ENCODE peak calls at places on chromosomes 7 and 10, in ten cellular contexts. Q, Z, G, S, E, Y, I, A, W and H are unnamed samples. For H3K27me3, the result is how much of the 10 kb centered on the place peaks cover.

GRCh38 chr7:115217373-115217772 is 295.5 kb downstream of the MDFIC start:
- DNase-seq in Z (no peak), G (no peak), I (no peak), E (no peak), A (no peak), Q (no peak), W (no peak), S (no peak), Y (no peak), H (peak)

GRCh38 chr10:75487087-75487784 is 55.8 kb downstream of the LRMDA start:
- DNase-seq in E (no peak), Z (peak), W (no peak), G (no peak), Q (peak), I (no peak), S (no peak), A (no peak), Y (no peak), H (no peak)

GRCh38 chr7:126700807-126701604 is 551.7 kb downstream of the GRM8 start:
- DNase-seq in Q (no peak), S (no peak), A (no peak), I (peak), Y (peak), E (no peak), W (no peak), Z (no peak), G (peak), H (peak)

GRCh38 chr7:37065779-37066271 is 341.5 kb upstream of the AOAH start:
- DNase-seq in G (no peak), A (no peak), E (no peak), Y (no peak), Z (no peak), I (no peak), W (no peak), S (no peak), Q (no peak), H (no peak)

GRCh38 chr7:1823376-1824150 is 153.5 kb downstream of the ELFN1 start:
- DNase-seq in Z (no peak), I (peak), G (no peak), A (no peak), Y (no peak), E (no peak), W (peak), S (peak), Q (no peak), H (no peak)

GRCh38 chr7:142384508-142384922 is 126.7 kb upstream of the PRSS58 start:
- DNase-seq in G (no peak), Z (no peak), S (no peak), Y (peak), W (no peak), E (no peak), Q (no peak), I (no peak), A (no peak), H (no peak)

GRCh38 chr7:50304158-50304910 is at the start of gene IKZF1:
- DNase-seq in Z (no peak), W (peak), E (peak), I (peak), S (peak), Y (peak), G (peak), Q (peak), A (peak), H (peak)

GRCh38 chr10:116728526-116729096 is 13.8 kb downstream of the HSPA12A start:
- DNase-seq in S (no peak), G (no peak), Y (no peak), A (no peak), Q (no peak), W (no peak), Z (no peak), I (no peak), E (no peak), H (no peak)

GRCh38 chr7:73682745-73683055 is 553 bp downstream of the DNAJC30 start:
- DNase-seq in S (no peak), Z (no peak), A (no peak), W (no peak), Y (no peak), G (no peak), E (no peak), Q (no peak), I (no peak), H (no peak)

GRCh38 chr7:105896407-105896842 is 20.0 kb upstream of the ATXN7L1 start:
- DNase-seq in G (no peak), Z (no peak), Q (peak), I (no peak), Y (peak), A (peak), W (no peak), S (no peak), E (no peak), H (peak)

GRCh38 chr7:105703207-105703930 is 122.1 kb upstream of the EFCAB10 start:
- DNase-seq in Y (no peak), A (no peak), S (no peak), Q (no peak), E (no peak), Z (no peak), G (no peak), W (no peak), I (no peak), H (no peak)

GRCh38 chr10:49569031-49569765 is 30.3 kb upstream of the ERCC6 start:
- DNase-seq in Q (no peak), W (no peak), Y (no peak), I (no peak), S (no peak), E (no peak), G (no peak), Z (peak), A (no peak), H (no peak)

GRCh38 chr7:68866136-68866535 is 732.1 kb upstream of the AUTS2 start:
- DNase-seq in Q (no peak), G (no peak), W (no peak), Z (no peak), S (no peak), E (no peak), Y (no peak), I (no peak), A (no peak), H (no peak)

GRCh38 chr7:130421685-130422084 is 19.1 kb downstream of the CEP41 start:
- DNase-seq in G (peak), S (no peak), W (no peak), Z (no peak), I (no peak), A (no peak), Q (no peak), Y (no peak), E (no peak), H (peak)

GRCh38 chr10:132699411-132700167 is 86.4 kb downstream of the NKX6-2 start:
- DNase-seq in Y (no peak), Z (no peak), S (no peak), W (peak), A (no peak), G (no peak), E (no peak), Q (no peak), I (peak), H (no peak)

GRCh38 chr10:77555591-77556212 is 81.9 kb downstream of the KCNMA1 start:
- DNase-seq in W (no peak), S (no peak), E (no peak), I (no peak), Z (no peak), Q (no peak), G (no peak), Y (no peak), A (no peak), H (no peak)

DNA sequence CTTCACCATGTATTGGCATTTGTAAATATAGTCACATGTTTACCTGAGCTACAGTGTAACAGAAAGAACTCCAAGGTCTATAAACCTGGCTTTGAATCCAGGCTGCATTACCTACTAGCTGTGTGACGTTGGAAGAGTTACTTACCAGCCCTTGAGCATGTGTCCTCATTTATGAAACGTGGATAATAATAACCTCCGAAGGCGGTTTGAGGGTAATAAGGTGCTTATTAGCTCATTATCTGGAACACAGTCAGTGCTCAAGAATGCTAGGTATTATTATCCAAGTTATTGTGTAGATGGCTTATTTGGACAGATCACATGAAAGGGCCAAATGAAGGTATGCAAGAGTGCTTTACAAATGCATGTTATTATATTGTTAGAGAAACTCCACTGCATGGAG is 64.9 kb downstream of the SEC23IP start:
- DNase-seq in Y (no peak), Q (no peak), W (no peak), Z (no peak), G (no peak), E (no peak), S (no peak), A (no peak), I (no peak), H (no peak)
- H3K27me3 ChIP-seq in Y (under half), Q (under half), W (under half), Z (under half), G (under half), E (under half), S (under half), A (under half), I (under half), H (under half)

GRCh38 chr10:44977287-44978212 is 1.1 kb downstream of the DEPP1 start:
- DNase-seq in G (no peak), Y (no peak), Q (no peak), W (no peak), E (peak), A (no peak), I (no peak), S (peak), Z (peak), H (no peak)

GRCh38 chr10:44980309-44981171 is 1.9 kb upstream of the DEPP1 start:
- DNase-seq in A (no peak), W (no peak), Y (no peak), E (peak), I (no peak), Z (no peak), G (no peak), Q (no peak), S (no peak), H (no peak)

GRCh38 chr10:44979281-44980181 is 922 bp upstream of the DEPP1 start:
- DNase-seq in W (no peak), A (no peak), Q (no peak), Y (no peak), E (peak), Z (no peak), G (no peak), I (no peak), S (no peak), H (no peak)

GRCh38 chr10:44978213-44978569 is 418 bp downstream of the DEPP1 start:
- DNase-seq in A (no peak), Q (no peak), G (no peak), Z (no peak), W (no peak), Y (no peak), S (no peak), I (no peak), E (no peak), H (no peak)

DNA sequence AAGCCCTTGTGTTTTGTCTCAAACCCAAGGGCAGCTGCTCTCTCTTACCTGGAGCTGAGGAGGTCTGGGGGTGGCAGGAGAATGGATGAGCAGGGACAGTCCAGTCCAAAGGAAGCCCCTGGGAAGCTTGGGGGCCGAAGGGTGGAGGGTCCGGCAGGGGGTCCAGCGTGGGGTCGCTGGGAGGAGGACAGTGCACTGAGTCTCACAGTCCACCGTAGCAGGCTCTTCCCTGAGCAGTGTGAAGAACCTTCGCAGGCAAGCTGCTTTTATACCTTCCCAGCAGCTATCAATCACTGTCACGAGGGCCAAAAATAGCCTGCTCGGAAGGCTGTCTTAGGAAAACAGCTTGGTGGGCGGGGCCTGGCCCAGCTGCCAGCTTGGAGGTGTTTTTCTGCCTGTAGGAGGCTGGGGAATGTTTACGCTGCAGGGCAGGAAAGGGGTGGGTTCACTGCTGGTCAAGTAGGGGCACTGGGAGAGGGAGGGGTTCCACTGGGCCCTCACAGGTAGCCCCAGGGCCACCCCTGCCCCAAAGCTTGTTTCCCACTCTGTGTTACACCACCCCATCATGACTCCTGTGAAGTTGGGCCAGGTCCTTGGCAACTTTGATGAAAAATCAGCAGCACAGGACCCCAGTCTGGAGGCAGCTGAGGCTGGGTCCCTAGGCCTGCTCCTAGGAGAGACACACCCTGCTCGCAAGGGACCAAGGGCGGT is at the start of gene DEPP1:
- DNase-seq in E (peak), W (peak), I (peak), G (peak), Y (no peak), Z (peak), Q (peak), S (peak), A (peak), H (peak)
- TF ChIP-seq CTCF in E (no peak), W (peak), I (peak), G (no peak), Y (no peak), Z (no peak), Q (no peak), S (no peak), A (peak), H (no peak)

GRCh38 chr10:86366033-86366901 is at the start of gene GRID1:
- DNase-seq in W (no peak), Y (no peak), Q (no peak), S (peak), I (peak), G (peak), E (peak), Z (peak), A (no peak), H (peak)
- H3K27me3 ChIP-seq in W (half or more), Y (half or more), Q (half or more), S (under half), I (half or more), G (under half), E (under half), Z (under half), A (under half), H (half or more)

GRCh38 chr10:33026422-33026821 is 68.4 kb upstream of the ITGB1 start:
- DNase-seq in Q (no peak), I (no peak), G (no peak), S (no peak), Z (no peak), Y (no peak), A (no peak), E (no peak), W (no peak), H (no peak)
- TF ChIP-seq CTCF in Q (no peak), I (no peak), G (no peak), S (no peak), Z (no peak), Y (no peak), A (no peak), E (no peak), W (no peak), H (no peak)

GRCh38 chr10:101291254-101292193 is 62.3 kb upstream of the LBX1 start:
- DNase-seq in E (peak), S (peak), Y (peak), G (peak), Q (no peak), A (no peak), I (peak), W (peak), Z (no peak), H (peak)
- H3K27me3 ChIP-seq in E (under half), S (under half), Y (half or more), G (under half), Q (under half), A (under half), I (under half), W (half or more), Z (under half), H (under half)

GRCh38 chr7:113424463-113424862 is 306.1 kb upstream of the SMIM30 start:
- DNase-seq in I (no peak), Q (no peak), Z (no peak), G (no peak), Y (no peak), A (no peak), S (no peak), E (no peak), W (no peak), H (no peak)

GRCh38 chr7:113421696-113422330 is 303.5 kb upstream of the SMIM30 start:
- DNase-seq in Q (peak), Z (peak), A (peak), S (peak), W (peak), G (peak), I (peak), E (peak), Y (peak), H (peak)
- TF ChIP-seq CTCF in Q (peak), Z (peak), A (peak), S (peak), W (peak), G (peak), I (peak), E (peak), Y (peak), H (peak)

DNA sequence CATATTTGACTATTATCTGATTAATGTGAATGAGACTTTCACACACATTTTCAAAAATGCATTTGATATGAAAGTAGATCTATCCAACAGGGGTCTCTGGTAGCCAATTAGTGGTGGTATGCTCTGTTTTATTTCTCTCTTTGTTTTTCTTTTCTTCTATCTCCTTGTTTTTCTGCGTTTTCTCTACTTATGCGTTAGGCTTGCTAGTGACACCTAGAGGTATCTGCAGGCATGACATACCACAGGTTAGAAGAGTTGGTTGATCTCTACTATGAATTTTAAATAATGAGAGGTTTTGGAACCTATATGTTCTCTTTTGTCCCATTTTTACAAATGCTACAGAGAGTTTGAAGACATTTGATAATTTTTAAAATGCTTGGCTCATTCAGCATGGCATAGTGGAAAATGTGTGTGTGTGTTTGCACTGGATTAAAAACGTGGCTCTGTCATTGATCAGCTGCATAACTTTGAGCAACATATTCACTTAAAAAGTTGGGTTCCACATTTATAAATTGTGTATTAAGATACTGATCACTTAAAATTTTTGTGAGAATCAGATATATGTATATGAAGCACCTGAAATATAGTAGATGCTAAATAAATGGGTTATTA is 28.1 kb upstream of the PLXDC2 start:
- DNase-seq in W (no peak), A (no peak), Z (peak), Q (peak), S (peak), E (no peak), I (no peak), Y (no peak), G (no peak), H (peak)
- H3K27me3 ChIP-seq in W (under half), A (under half), Z (under half), Q (under half), S (under half), E (under half), I (under half), Y (under half), G (under half), H (under half)

GRCh38 chr7:146656988-146657387 is 540.4 kb downstream of the CNTNAP2 start:
- DNase-seq in Q (no peak), A (no peak), Z (no peak), S (no peak), I (no peak), Y (no peak), E (no peak), W (no peak), G (no peak), H (no peak)
- TF ChIP-seq CTCF in Q (no peak), A (no peak), Z (no peak), S (no peak), I (no peak), Y (no peak), E (no peak), W (no peak), G (no peak), H (no peak)